ENCODE peak calls at places on chromosomes 12 and 14, in seven cellular contexts. One of them, this sample, is unnamed.

GRCh38 chr12:131222271-131223139 is 268.8 kb downstream of the ADGRD1 start:
- DNase-seq in effector memory CD8-positive, alpha-beta T cell: no peak
- DNase-seq in activated naive CD4-positive, alpha-beta T cell: no peak
- DNase-seq in activated CD4-positive, alpha-beta T cell treated with anti-CD3 and anti-CD28 coated beads, Interleukin-2, amount 50 U/mL, for 48 hours: peak
- DNase-seq in Peyer's patch: peak
- DNase-seq in choroid plexus epithelial cell: no peak
- DNase-seq in stimulated activated CD8-positive, alpha-beta memory T cell treated with anti-CD3 and anti-CD28 coated beads, Interleukin-4, amount 100 ng/mL, for 4 hours: no peak
- DNase-seq in this sample: no peak

GRCh38 chr12:79737875-79738718 is 47.3 kb upstream of the PAWR start:
- DNase-seq in effector memory CD8-positive, alpha-beta T cell: no peak
- DNase-seq in activated naive CD4-positive, alpha-beta T cell: no peak
- DNase-seq in activated CD4-positive, alpha-beta T cell treated with anti-CD3 and anti-CD28 coated beads, Interleukin-2, amount 50 U/mL, for 48 hours: peak
- DNase-seq in Peyer's patch: peak
- DNase-seq in choroid plexus epithelial cell: peak
- DNase-seq in stimulated activated CD8-positive, alpha-beta memory T cell treated with anti-CD3 and anti-CD28 coated beads, Interleukin-4, amount 100 ng/mL, for 4 hours: no peak
- DNase-seq in this sample: peak

GRCh38 chr12:92745874-92746553 is 43.2 kb downstream of the PLEKHG7 start:
- DNase-seq in effector memory CD8-positive, alpha-beta T cell: no peak
- DNase-seq in activated naive CD4-positive, alpha-beta T cell: no peak
- DNase-seq in activated CD4-positive, alpha-beta T cell treated with anti-CD3 and anti-CD28 coated beads, Interleukin-2, amount 50 U/mL, for 48 hours: no peak
- DNase-seq in Peyer's patch: peak
- DNase-seq in choroid plexus epithelial cell: peak
- DNase-seq in stimulated activated CD8-positive, alpha-beta memory T cell treated with anti-CD3 and anti-CD28 coated beads, Interleukin-4, amount 100 ng/mL, for 4 hours: no peak
- DNase-seq in this sample: peak

GRCh38 chr12:46005151-46005797 is 14.9 kb upstream of the SCAF11 start:
- DNase-seq in effector memory CD8-positive, alpha-beta T cell: no peak
- DNase-seq in activated naive CD4-positive, alpha-beta T cell: no peak
- DNase-seq in activated CD4-positive, alpha-beta T cell treated with anti-CD3 and anti-CD28 coated beads, Interleukin-2, amount 50 U/mL, for 48 hours: no peak
- DNase-seq in Peyer's patch: no peak
- DNase-seq in choroid plexus epithelial cell: peak
- DNase-seq in stimulated activated CD8-positive, alpha-beta memory T cell treated with anti-CD3 and anti-CD28 coated beads, Interleukin-4, amount 100 ng/mL, for 4 hours: no peak
- DNase-seq in this sample: no peak

GRCh38 chr12:27551172-27551840 is 27.3 kb downstream of the PPFIBP1 start:
- DNase-seq in effector memory CD8-positive, alpha-beta T cell: no peak
- DNase-seq in activated naive CD4-positive, alpha-beta T cell: no peak
- DNase-seq in activated CD4-positive, alpha-beta T cell treated with anti-CD3 and anti-CD28 coated beads, Interleukin-2, amount 50 U/mL, for 48 hours: no peak
- DNase-seq in Peyer's patch: no peak
- DNase-seq in choroid plexus epithelial cell: no peak
- DNase-seq in stimulated activated CD8-positive, alpha-beta memory T cell treated with anti-CD3 and anti-CD28 coated beads, Interleukin-4, amount 100 ng/mL, for 4 hours: no peak
- DNase-seq in this sample: no peak

GRCh38 chr14:85528080-85528881 is 1.7 kb upstream of the FLRT2 start:
- DNase-seq in effector memory CD8-positive, alpha-beta T cell: no peak
- DNase-seq in activated naive CD4-positive, alpha-beta T cell: no peak
- DNase-seq in activated CD4-positive, alpha-beta T cell treated with anti-CD3 and anti-CD28 coated beads, Interleukin-2, amount 50 U/mL, for 48 hours: no peak
- DNase-seq in Peyer's patch: no peak
- DNase-seq in choroid plexus epithelial cell: peak
- DNase-seq in stimulated activated CD8-positive, alpha-beta memory T cell treated with anti-CD3 and anti-CD28 coated beads, Interleukin-4, amount 100 ng/mL, for 4 hours: no peak
- DNase-seq in this sample: peak

GRCh38 chr12:124852911-124853441 is 10.7 kb downstream of the SCARB1 start:
- DNase-seq in effector memory CD8-positive, alpha-beta T cell: no peak
- DNase-seq in activated naive CD4-positive, alpha-beta T cell: no peak
- DNase-seq in activated CD4-positive, alpha-beta T cell treated with anti-CD3 and anti-CD28 coated beads, Interleukin-2, amount 50 U/mL, for 48 hours: no peak
- DNase-seq in Peyer's patch: no peak
- DNase-seq in choroid plexus epithelial cell: no peak
- DNase-seq in stimulated activated CD8-positive, alpha-beta memory T cell treated with anti-CD3 and anti-CD28 coated beads, Interleukin-4, amount 100 ng/mL, for 4 hours: no peak
- DNase-seq in this sample: no peak

GRCh38 chr12:116092162-116092561 is 185.3 kb downstream of the MED13L start:
- DNase-seq in effector memory CD8-positive, alpha-beta T cell: no peak
- DNase-seq in activated naive CD4-positive, alpha-beta T cell: no peak
- DNase-seq in activated CD4-positive, alpha-beta T cell treated with anti-CD3 and anti-CD28 coated beads, Interleukin-2, amount 50 U/mL, for 48 hours: no peak
- DNase-seq in Peyer's patch: no peak
- DNase-seq in choroid plexus epithelial cell: no peak
- DNase-seq in stimulated activated CD8-positive, alpha-beta memory T cell treated with anti-CD3 and anti-CD28 coated beads, Interleukin-4, amount 100 ng/mL, for 4 hours: no peak
- DNase-seq in this sample: no peak

GRCh38 chr14:22572562-22573058 is 16.4 kb downstream of the DAD1 start:
- DNase-seq in effector memory CD8-positive, alpha-beta T cell: no peak
- DNase-seq in activated naive CD4-positive, alpha-beta T cell: no peak
- DNase-seq in activated CD4-positive, alpha-beta T cell treated with anti-CD3 and anti-CD28 coated beads, Interleukin-2, amount 50 U/mL, for 48 hours: no peak
- DNase-seq in Peyer's patch: no peak
- DNase-seq in choroid plexus epithelial cell: peak
- DNase-seq in stimulated activated CD8-positive, alpha-beta memory T cell treated with anti-CD3 and anti-CD28 coated beads, Interleukin-4, amount 100 ng/mL, for 4 hours: no peak
- DNase-seq in this sample: no peak

GRCh38 chr12:46523863-46524770 is 151.5 kb upstream of the SLC38A2 start:
- DNase-seq in effector memory CD8-positive, alpha-beta T cell: no peak
- DNase-seq in activated naive CD4-positive, alpha-beta T cell: peak
- DNase-seq in activated CD4-positive, alpha-beta T cell treated with anti-CD3 and anti-CD28 coated beads, Interleukin-2, amount 50 U/mL, for 48 hours: peak
- DNase-seq in Peyer's patch: no peak
- DNase-seq in choroid plexus epithelial cell: peak
- DNase-seq in stimulated activated CD8-positive, alpha-beta memory T cell treated with anti-CD3 and anti-CD28 coated beads, Interleukin-4, amount 100 ng/mL, for 4 hours: no peak
- DNase-seq in this sample: peak

GRCh38 chr12:86233126-86233525 is 23.1 kb downstream of the MGAT4C start:
- DNase-seq in effector memory CD8-positive, alpha-beta T cell: no peak
- DNase-seq in activated naive CD4-positive, alpha-beta T cell: no peak
- DNase-seq in activated CD4-positive, alpha-beta T cell treated with anti-CD3 and anti-CD28 coated beads, Interleukin-2, amount 50 U/mL, for 48 hours: no peak
- DNase-seq in Peyer's patch: no peak
- DNase-seq in choroid plexus epithelial cell: peak
- DNase-seq in stimulated activated CD8-positive, alpha-beta memory T cell treated with anti-CD3 and anti-CD28 coated beads, Interleukin-4, amount 100 ng/mL, for 4 hours: no peak
- DNase-seq in this sample: peak

GRCh38 chr12:109987615-109988014 is 8.6 kb downstream of the GIT2 start:
- DNase-seq in effector memory CD8-positive, alpha-beta T cell: no peak
- DNase-seq in activated naive CD4-positive, alpha-beta T cell: no peak
- DNase-seq in activated CD4-positive, alpha-beta T cell treated with anti-CD3 and anti-CD28 coated beads, Interleukin-2, amount 50 U/mL, for 48 hours: peak
- DNase-seq in Peyer's patch: no peak
- DNase-seq in choroid plexus epithelial cell: no peak
- DNase-seq in stimulated activated CD8-positive, alpha-beta memory T cell treated with anti-CD3 and anti-CD28 coated beads, Interleukin-4, amount 100 ng/mL, for 4 hours: no peak
- DNase-seq in this sample: no peak

This sample was measured in pulmonary artery endothelial cell.